ENCODE peak calls at places on chromosomes 16 and 17, in ten cellular contexts. E, T, Q, X, K, O, R, N, L and D are unnamed samples.

GRCh38 chr16:86680137-86680536 is 101.8 kb downstream of the FOXL1 start:
- DNase-seq in E (no peak), T (no peak), Q (peak; percentile 52), X (no peak), K (peak; percentile 87), O (no peak), R (no peak), N (no peak), L (no peak), D (no peak)

GRCh38 chr16:49158029-49158642 is 123.5 kb downstream of the CBLN1 start:
- DNase-seq in E (no peak), T (no peak), Q (no peak), X (peak; percentile 60), K (no peak), O (peak; percentile 1), R (no peak), N (no peak), L (no peak), D (no peak)

GRCh38 chr17:6455321-6455705 is 11.1 kb downstream of the PIMREG start:
- DNase-seq in E (no peak), T (no peak), Q (no peak), X (peak; percentile 81), K (no peak), O (peak; percentile 87), R (peak; percentile 76), N (peak; percentile 27), L (peak; percentile 13), D (peak; percentile 56)

GRCh38 chr17:37176683-37177082 is 199.1 kb upstream of the C17orf78 start:
- DNase-seq in E (no peak), T (no peak), Q (no peak), X (no peak), K (no peak), O (no peak), R (no peak), N (no peak), L (no peak), D (no peak)

GRCh38 chr17:72373910-72374741 is 253.3 kb downstream of the SOX9 start:
- DNase-seq in E (no peak), T (no peak), Q (no peak), X (no peak), K (no peak), O (no peak), R (peak; percentile 39), N (no peak), L (no peak), D (no peak)

GRCh38 chr16:69626256-69626655 is 60.5 kb downstream of the NFAT5 start:
- DNase-seq in E (no peak), T (no peak), Q (no peak), X (no peak), K (peak; percentile 56), O (no peak), R (no peak), N (no peak), L (no peak), D (no peak)

GRCh38 chr17:74632196-74632540 is 8.6 kb upstream of the CD300E start:
- DNase-seq in E (no peak), T (no peak), Q (no peak), X (peak; percentile 48), K (no peak), O (no peak), R (no peak), N (no peak), L (no peak), D (no peak)

GRCh38 chr17:16945513-16946201 is 26.3 kb downstream of the TNFRSF13B start:
- DNase-seq in E (no peak), T (no peak), Q (peak; percentile 52), X (peak; percentile 80), K (no peak), O (no peak), R (no peak), N (no peak), L (no peak), D (no peak)

GRCh38 chr17:34173221-34173620 is 81.9 kb upstream of the CCL2 start:
- DNase-seq in E (no peak), T (no peak), Q (no peak), X (no peak), K (peak; percentile 52), O (no peak), R (no peak), N (no peak), L (no peak), D (no peak)

GRCh38 chr16:901715-902601 is 68.8 kb downstream of the LMF1 start:
- DNase-seq in E (no peak), T (no peak), Q (no peak), X (no peak), K (no peak), O (no peak), R (no peak), N (no peak), L (no peak), D (no peak)

GRCh38 chr17:29251969-29252866 is 5.6 kb downstream of the CRYBA1 start:
- DNase-seq in E (no peak), T (no peak), Q (no peak), X (no peak), K (peak; percentile 56), O (peak; percentile 22), R (no peak), N (no peak), L (no peak), D (no peak)

GRCh38 chr17:42325026-42325425 is 36.7 kb downstream of the STAT5A start:
- DNase-seq in E (no peak), T (no peak), Q (no peak), X (no peak), K (peak; percentile 89), O (no peak), R (no peak), N (no peak), L (no peak), D (no peak)

GRCh38 chr16:67663877-67664222 is 2.7 kb downstream of the ENKD1 start:
- DNase-seq in E (no peak), T (no peak), Q (no peak), X (no peak), K (no peak), O (peak; percentile 9), R (no peak), N (no peak), L (no peak), D (no peak)

GRCh38 chr17:4934173-4934979 is 2.3 kb downstream of the GP1BA start:
- DNase-seq in E (no peak), T (no peak), Q (no peak), X (peak; percentile 81), K (peak; percentile 41), O (no peak), R (no peak), N (no peak), L (no peak), D (peak; percentile 65)

GRCh38 chr17:40695874-40696472 is 7.6 kb downstream of the KRT24 start:
- DNase-seq in E (no peak), T (no peak), Q (no peak), X (no peak), K (no peak), O (no peak), R (no peak), N (no peak), L (no peak), D (no peak)

GRCh38 chr17:37462492-37462891 is 27.2 kb upstream of the DUSP14 start:
- DNase-seq in E (no peak), T (no peak), Q (no peak), X (no peak), K (no peak), O (no peak), R (no peak), N (no peak), L (no peak), D (no peak)

GRCh38 chr17:65283704-65284103 is 146.5 kb downstream of the RGS9 start:
- DNase-seq in E (no peak), T (no peak), Q (peak; percentile 25), X (no peak), K (no peak), O (no peak), R (no peak), N (no peak), L (no peak), D (peak; percentile 64)

GRCh38 chr16:12124742-12125141 is 148.2 kb downstream of the SNX29 start:
- DNase-seq in E (no peak), T (no peak), Q (no peak), X (no peak), K (no peak), O (peak; percentile 37), R (no peak), N (no peak), L (no peak), D (no peak)

GRCh38 chr17:6457688-6458190 is 13.5 kb downstream of the PIMREG start:
- DNase-seq in E (no peak), T (no peak), Q (no peak), X (no peak), K (no peak), O (no peak), R (no peak), N (no peak), L (no peak), D (peak; percentile 80)

GRCh38 chr16:1983544-1984346 is at the start of gene GFER:
- DNase-seq in E (peak; percentile 78), T (no peak), Q (peak; percentile 96), X (peak; percentile 95), K (peak; percentile 92), O (peak; percentile 88), R (peak; percentile 89), N (peak; percentile 46), L (no peak), D (peak; percentile 93)

GRCh38 chr16:47019563-47019962 is 46.1 kb upstream of the DNAJA2 start:
- DNase-seq in E (no peak), T (no peak), Q (no peak), X (no peak), K (no peak), O (no peak), R (no peak), N (no peak), L (no peak), D (no peak)

GRCh38 chr17:73191443-73192218 is 1.2 kb upstream of the COG1 start:
- DNase-seq in E (peak; percentile 74), T (peak; percentile 62), Q (peak; percentile 92), X (peak; percentile 77), K (peak; percentile 67), O (peak; percentile 77), R (peak; percentile 89), N (peak; percentile 64), L (peak; percentile 50), D (peak; percentile 78)

GRCh38 chr17:18076941-18077340 is 10.8 kb upstream of the DRG2 start:
- DNase-seq in E (no peak), T (no peak), Q (no peak), X (no peak), K (peak; percentile 18), O (no peak), R (no peak), N (no peak), L (no peak), D (no peak)

GRCh38 chr16:49443576-49443975 is 70.0 kb downstream of the C16orf78 start:
- DNase-seq in E (no peak), T (no peak), Q (no peak), X (no peak), K (no peak), O (no peak), R (peak; percentile 45), N (no peak), L (no peak), D (no peak)

GRCh38 chr17:47862621-47863440 is 11.9 kb upstream of the SP6 start:
- DNase-seq in E (no peak), T (no peak), Q (no peak), X (no peak), K (peak; percentile 88), O (no peak), R (no peak), N (no peak), L (no peak), D (no peak)

GRCh38 chr16:77169650-77170236 is 21.2 kb upstream of the MON1B start:
- DNase-seq in E (peak; percentile 34), T (peak; percentile 21), Q (no peak), X (peak; percentile 63), K (peak; percentile 9), O (peak; percentile 53), R (peak; percentile 74), N (no peak), L (peak; percentile 19), D (no peak)

GRCh38 chr16:81614171-81614570 is 164.9 kb upstream of the PLCG2 start:
- DNase-seq in E (no peak), T (no peak), Q (peak; percentile 81), X (no peak), K (no peak), O (no peak), R (no peak), N (no peak), L (no peak), D (peak; percentile 46)

GRCh38 chr17:3722716-3723115 is 987 bp upstream of the HASPIN start:
- DNase-seq in E (no peak), T (no peak), Q (no peak), X (no peak), K (peak; percentile 65), O (no peak), R (no peak), N (no peak), L (no peak), D (no peak)